ENCODE peak calls at places on chromosomes 4 and X, in four cellular contexts. V, K, G and U are unnamed samples.
A peak's percentile ranks its signal among the peaks of the same experiment; 100 is the strongest.

GRCh38 chr4:18815081-18815778 is 793.7 kb upstream of the LCORL start:
- DNase-seq in V (no peak), K (no peak), G (no peak), U (no peak)

GRCh38 chrX:52261463-52262194 is 76.9 kb downstream of the MAGED4 start:
- DNase-seq in V (peak; percentile 87), K (peak; percentile 60), G (peak; percentile 91), U (peak; percentile 76)

GRCh38 chr4:46196086-46196485 is 72.2 kb upstream of the GABRG1 start:
- DNase-seq in V (no peak), K (no peak), G (no peak), U (no peak)

GRCh38 chrX:108516184-108516583 is 76.5 kb downstream of the COL4A5 start:
- DNase-seq in V (no peak), K (no peak), G (peak; percentile 6), U (peak; percentile 45)

GRCh38 chr4:39043697-39044363 is 11.6 kb upstream of the TMEM156 start:
- DNase-seq in V (no peak), K (no peak), G (peak; percentile 14), U (peak; percentile 87)

GRCh38 chr4:82462415-82462831 is 32.0 kb downstream of the ENOPH1 start:
- DNase-seq in V (peak; percentile 74), K (peak; percentile 89), G (peak; percentile 93), U (peak; percentile 86)

GRCh38 chr4:30537462-30537861 is 182.7 kb upstream of the PCDH7 start:
- DNase-seq in V (peak; percentile 28), K (no peak), G (peak; percentile 52), U (peak; percentile 92)

GRCh38 chr4:138062929-138063328 is 179.2 kb downstream of the SLC7A11 start:
- DNase-seq in V (no peak), K (no peak), G (no peak), U (peak; percentile 65)

GRCh38 chrX:3697701-3698279 is 15.7 kb downstream of the PRKX start:
- DNase-seq in V (peak; percentile 40), K (no peak), G (peak; percentile 18), U (peak; percentile 59)

GRCh38 chr4:38004887-38005286 is 44.7 kb downstream of the PTTG2 start:
- DNase-seq in V (no peak), K (no peak), G (no peak), U (no peak)

GRCh38 chr4:151459380-151459779 is 50.4 kb downstream of the FHIP1A start:
- DNase-seq in V (no peak), K (no peak), G (no peak), U (no peak)

GRCh38 chr4:25020240-25020639 is 10.5 kb downstream of the LGI2 start:
- DNase-seq in V (no peak), K (no peak), G (peak; percentile 39), U (no peak)

GRCh38 chr4:185296665-185297460 is 87.5 kb downstream of the SNX25 start:
- DNase-seq in V (no peak), K (peak; percentile 31), G (no peak), U (no peak)

GRCh38 chrX:25016938-25017598 is 1.3 kb upstream of the ARX start:
- DNase-seq in V (no peak), K (no peak), G (no peak), U (no peak)

GRCh38 chr4:66959207-66959606 is 586.1 kb downstream of the CENPC start:
- DNase-seq in V (no peak), K (no peak), G (no peak), U (no peak)

GRCh38 chr4:38747629-38748028 is 35.2 kb downstream of the TLR10 start:
- DNase-seq in V (no peak), K (no peak), G (no peak), U (no peak)

DNA sequence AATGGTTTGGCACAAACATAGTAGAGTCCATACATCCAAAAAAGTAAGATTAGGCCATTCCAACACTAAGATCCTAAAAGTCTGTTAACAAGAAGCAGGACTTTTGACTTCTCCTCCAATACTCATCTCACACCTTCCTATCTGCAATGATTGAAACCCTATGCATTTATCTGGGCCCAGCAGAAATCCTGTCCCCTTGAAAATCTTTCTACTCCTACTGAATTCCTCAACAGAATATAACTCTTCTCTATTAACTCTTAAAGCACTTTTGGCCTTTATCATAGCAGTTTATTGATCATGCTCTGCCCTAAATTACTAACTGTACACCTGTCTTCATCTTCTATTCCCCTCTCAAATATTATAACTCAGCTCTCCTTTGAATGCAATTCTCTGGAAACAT is 4.6 kb downstream of the G3BP2 start:
- DNase-seq in V (no peak), K (no peak), G (no peak), U (no peak)
- H3K4me3 ChIP-seq in V (no peak overlapping the region), K (no peak overlapping the region), G (no peak overlapping the region), U (no peak overlapping the region)

GRCh38 chrX:150361777-150362351 is 1.3 kb upstream of the MAMLD1 start:
- DNase-seq in V (no peak), K (no peak), G (peak; percentile 31), U (no peak)
- TF ChIP-seq EZH2 in V (no peak), K (no peak), G (no peak), U (peak; percentile 58)

DNA sequence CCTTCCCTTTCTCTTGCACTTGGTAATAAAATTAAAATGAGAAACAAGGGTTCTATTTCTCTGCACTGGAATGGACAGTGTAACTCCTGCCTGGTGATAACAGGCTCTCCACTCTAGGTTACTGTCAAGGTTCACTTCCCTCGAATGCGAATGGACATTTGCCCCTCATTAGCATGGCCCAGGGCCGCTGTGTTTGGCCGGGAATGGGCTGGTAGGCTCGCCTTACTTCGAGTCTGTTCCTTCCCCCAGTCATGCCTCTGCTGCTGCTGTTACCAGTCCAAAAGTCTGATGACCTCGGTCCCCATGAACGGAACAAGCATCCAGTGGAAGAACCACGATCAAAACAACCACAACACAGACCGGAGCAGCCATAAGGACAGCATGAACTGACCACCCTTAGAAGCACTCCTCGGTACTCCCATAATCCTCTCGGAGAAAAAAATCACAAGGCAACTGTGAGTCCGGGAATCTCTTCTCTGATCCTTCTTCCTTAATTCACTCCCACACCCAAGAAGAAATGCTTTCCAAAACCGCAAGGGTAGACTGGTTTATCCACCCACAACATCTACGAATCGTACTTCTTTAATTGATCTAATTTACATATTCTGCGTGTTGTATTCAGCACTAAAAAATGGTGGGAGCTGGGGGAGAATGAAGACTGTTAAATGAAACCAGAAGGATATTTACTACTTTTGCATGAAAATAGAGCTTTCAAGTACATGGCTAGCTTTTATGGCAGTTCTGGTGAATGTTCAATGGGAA is 61.5 kb downstream of the EDNRA start:
- DNase-seq in V (no peak), K (no peak), G (no peak), U (no peak)
- H3K4me3 ChIP-seq in V (no peak overlapping the region), K (no peak overlapping the region), G (no peak overlapping the region), U (no peak overlapping the region)

DNA sequence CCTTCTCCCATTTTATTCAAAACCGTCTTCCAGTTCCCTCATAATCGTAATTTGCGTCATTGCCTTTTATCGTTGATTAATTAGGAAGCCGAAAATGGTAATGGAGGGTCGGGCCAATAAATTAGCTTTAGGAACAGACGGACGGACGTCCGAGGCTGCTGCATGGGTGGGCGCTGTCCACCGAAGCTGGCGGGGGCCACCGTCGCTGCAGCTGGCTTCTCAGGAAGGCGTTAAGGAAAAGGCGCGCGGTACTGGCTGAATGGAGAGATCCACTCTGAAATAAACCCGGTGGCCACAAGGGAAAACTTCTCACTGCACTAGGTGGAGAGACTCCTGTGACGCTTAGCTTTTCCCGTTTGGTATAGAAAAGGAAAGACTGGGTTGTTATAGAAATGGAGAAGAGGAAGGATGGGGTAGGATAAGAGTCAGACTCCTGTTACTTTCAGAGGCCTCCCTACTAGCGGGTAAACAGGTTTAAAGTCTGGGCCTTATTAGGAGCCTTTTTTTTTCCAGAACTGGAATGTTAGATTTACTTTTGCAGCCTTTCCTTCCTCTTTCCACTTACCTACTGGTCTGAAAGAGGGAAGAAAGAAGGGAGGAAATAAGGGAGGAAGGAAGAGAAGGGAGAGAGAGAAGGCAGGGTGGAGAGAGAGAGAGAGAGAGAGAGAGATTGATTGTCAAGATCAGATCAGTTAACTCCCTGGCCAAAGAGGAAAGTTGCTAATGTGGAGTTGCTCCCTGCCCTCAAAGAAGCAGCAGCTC is 11.3 kb upstream of the PRDM8 start:
- DNase-seq in V (no peak), K (no peak), G (no peak), U (no peak)
- TF ChIP-seq EZH2 in V (no peak), K (no peak), G (peak; percentile 87), U (peak; percentile 90)

GRCh38 chr4:119284876-119285611 is 36.9 kb downstream of the FABP2 start:
- DNase-seq in V (no peak), K (no peak), G (peak; percentile 11), U (peak; percentile 64)
- H3K4me3 ChIP-seq in V (no peak overlapping the region), K (no peak overlapping the region), G (peak overlapping the region; percentile 1), U (peak overlapping the region; percentile 38)